ENCODE peak calls at places on chromosomes 7 and 10, in six cellular contexts. One of them, this sample, is unnamed.

GRCh38 chr7:157787275-157787701 is 450.5 kb downstream of the DNAJB6 start:
- DNase-seq in psoas muscle: no peak
- DNase-seq in stimulated activated CD4-positive, alpha-beta T cell treated with anti-CD3 and anti-CD28 coated beads, Interleukin-4, amount 100 ng/mL, for 4 hours: no peak
- DNase-seq in nucleus accumbens: no peak
- DNase-seq in lower lobe of right lung: no peak
- DNase-seq in BE2C: no peak
- DNase-seq in this sample: no peak

GRCh38 chr7:28354601-28355062 is 57.7 kb upstream of the CREB5 start:
- DNase-seq in psoas muscle: no peak
- DNase-seq in stimulated activated CD4-positive, alpha-beta T cell treated with anti-CD3 and anti-CD28 coated beads, Interleukin-4, amount 100 ng/mL, for 4 hours: no peak
- DNase-seq in nucleus accumbens: no peak
- DNase-seq in lower lobe of right lung: no peak
- DNase-seq in BE2C: peak
- DNase-seq in this sample: no peak

GRCh38 chr10:65313406-65313805 is 1612.4 kb upstream of the LRRTM3 start:
- DNase-seq in psoas muscle: no peak
- DNase-seq in stimulated activated CD4-positive, alpha-beta T cell treated with anti-CD3 and anti-CD28 coated beads, Interleukin-4, amount 100 ng/mL, for 4 hours: no peak
- DNase-seq in nucleus accumbens: no peak
- DNase-seq in lower lobe of right lung: no peak
- DNase-seq in BE2C: no peak
- DNase-seq in this sample: no peak

GRCh38 chr10:131577786-131578471 is 266.4 kb upstream of the TCERG1L start:
- DNase-seq in psoas muscle: no peak
- DNase-seq in stimulated activated CD4-positive, alpha-beta T cell treated with anti-CD3 and anti-CD28 coated beads, Interleukin-4, amount 100 ng/mL, for 4 hours: no peak
- DNase-seq in nucleus accumbens: no peak
- DNase-seq in lower lobe of right lung: no peak
- DNase-seq in BE2C: no peak
- DNase-seq in this sample: no peak

GRCh38 chr10:49612513-49613159 is 1.2 kb upstream of the CHAT start:
- DNase-seq in psoas muscle: no peak
- DNase-seq in stimulated activated CD4-positive, alpha-beta T cell treated with anti-CD3 and anti-CD28 coated beads, Interleukin-4, amount 100 ng/mL, for 4 hours: no peak
- DNase-seq in nucleus accumbens: no peak
- DNase-seq in lower lobe of right lung: no peak
- DNase-seq in BE2C: no peak
- DNase-seq in this sample: no peak

GRCh38 chr7:151851160-151851751 is 25.7 kb downstream of the PRKAG2 start:
- DNase-seq in psoas muscle: no peak
- DNase-seq in stimulated activated CD4-positive, alpha-beta T cell treated with anti-CD3 and anti-CD28 coated beads, Interleukin-4, amount 100 ng/mL, for 4 hours: peak
- DNase-seq in nucleus accumbens: no peak
- DNase-seq in lower lobe of right lung: peak
- DNase-seq in BE2C: no peak
- DNase-seq in this sample: no peak

GRCh38 chr10:804191-804781 is 114.8 kb upstream of the DIP2C start:
- DNase-seq in psoas muscle: no peak
- DNase-seq in stimulated activated CD4-positive, alpha-beta T cell treated with anti-CD3 and anti-CD28 coated beads, Interleukin-4, amount 100 ng/mL, for 4 hours: no peak
- DNase-seq in nucleus accumbens: no peak
- DNase-seq in lower lobe of right lung: peak
- DNase-seq in BE2C: no peak
- DNase-seq in this sample: no peak

GRCh38 chr7:135709508-135709907 is 18.5 kb downstream of the SLC13A4 start:
- DNase-seq in psoas muscle: no peak
- DNase-seq in stimulated activated CD4-positive, alpha-beta T cell treated with anti-CD3 and anti-CD28 coated beads, Interleukin-4, amount 100 ng/mL, for 4 hours: no peak
- DNase-seq in nucleus accumbens: no peak
- DNase-seq in lower lobe of right lung: no peak
- DNase-seq in BE2C: no peak
- DNase-seq in this sample: no peak

GRCh38 chr7:110607050-110607862 is 483.7 kb upstream of the LRRN3 start:
- DNase-seq in psoas muscle: no peak
- DNase-seq in stimulated activated CD4-positive, alpha-beta T cell treated with anti-CD3 and anti-CD28 coated beads, Interleukin-4, amount 100 ng/mL, for 4 hours: no peak
- DNase-seq in nucleus accumbens: no peak
- DNase-seq in lower lobe of right lung: no peak
- DNase-seq in BE2C: no peak
- DNase-seq in this sample: no peak

GRCh38 chr7:12124028-12124427 is 87.1 kb upstream of the TMEM106B start:
- DNase-seq in psoas muscle: no peak
- DNase-seq in stimulated activated CD4-positive, alpha-beta T cell treated with anti-CD3 and anti-CD28 coated beads, Interleukin-4, amount 100 ng/mL, for 4 hours: no peak
- DNase-seq in nucleus accumbens: no peak
- DNase-seq in lower lobe of right lung: no peak
- DNase-seq in BE2C: no peak
- DNase-seq in this sample: no peak

GRCh38 chr7:18590744-18591340 is 95.3 kb downstream of the HDAC9 start:
- DNase-seq in psoas muscle: no peak
- DNase-seq in stimulated activated CD4-positive, alpha-beta T cell treated with anti-CD3 and anti-CD28 coated beads, Interleukin-4, amount 100 ng/mL, for 4 hours: no peak
- DNase-seq in nucleus accumbens: no peak
- DNase-seq in lower lobe of right lung: no peak
- DNase-seq in BE2C: no peak
- DNase-seq in this sample: peak

GRCh38 chr7:92634924-92635519 is 44.8 kb upstream of the FAM133B start:
- DNase-seq in psoas muscle: no peak
- DNase-seq in stimulated activated CD4-positive, alpha-beta T cell treated with anti-CD3 and anti-CD28 coated beads, Interleukin-4, amount 100 ng/mL, for 4 hours: no peak
- DNase-seq in nucleus accumbens: no peak
- DNase-seq in lower lobe of right lung: no peak
- DNase-seq in BE2C: no peak
- DNase-seq in this sample: no peak

GRCh38 chr10:66322261-66322660 is 603.6 kb upstream of the LRRTM3 start:
- DNase-seq in psoas muscle: no peak
- DNase-seq in stimulated activated CD4-positive, alpha-beta T cell treated with anti-CD3 and anti-CD28 coated beads, Interleukin-4, amount 100 ng/mL, for 4 hours: no peak
- DNase-seq in nucleus accumbens: no peak
- DNase-seq in lower lobe of right lung: no peak
- DNase-seq in BE2C: no peak
- DNase-seq in this sample: no peak

GRCh38 chr10:70328987-70329386 is 45.2 kb upstream of the NPFFR1 start:
- DNase-seq in psoas muscle: no peak
- DNase-seq in stimulated activated CD4-positive, alpha-beta T cell treated with anti-CD3 and anti-CD28 coated beads, Interleukin-4, amount 100 ng/mL, for 4 hours: no peak
- DNase-seq in nucleus accumbens: no peak
- DNase-seq in lower lobe of right lung: no peak
- DNase-seq in BE2C: no peak
- DNase-seq in this sample: peak

GRCh38 chr10:96598841-96599240 is 12.0 kb upstream of the TM9SF3 start:
- DNase-seq in psoas muscle: no peak
- DNase-seq in stimulated activated CD4-positive, alpha-beta T cell treated with anti-CD3 and anti-CD28 coated beads, Interleukin-4, amount 100 ng/mL, for 4 hours: no peak
- DNase-seq in nucleus accumbens: no peak
- DNase-seq in lower lobe of right lung: no peak
- DNase-seq in BE2C: no peak
- DNase-seq in this sample: no peak

GRCh38 chr7:43766564-43766963 is 8.1 kb downstream of the BLVRA start:
- DNase-seq in psoas muscle: no peak
- DNase-seq in stimulated activated CD4-positive, alpha-beta T cell treated with anti-CD3 and anti-CD28 coated beads, Interleukin-4, amount 100 ng/mL, for 4 hours: no peak
- DNase-seq in nucleus accumbens: no peak
- DNase-seq in lower lobe of right lung: no peak
- DNase-seq in BE2C: no peak
- DNase-seq in this sample: no peak

GRCh38 chr10:54133201-54133600 is 667.8 kb downstream of the PCDH15 start:
- DNase-seq in psoas muscle: no peak
- DNase-seq in stimulated activated CD4-positive, alpha-beta T cell treated with anti-CD3 and anti-CD28 coated beads, Interleukin-4, amount 100 ng/mL, for 4 hours: no peak
- DNase-seq in nucleus accumbens: no peak
- DNase-seq in lower lobe of right lung: no peak
- DNase-seq in BE2C: no peak
- DNase-seq in this sample: no peak

GRCh38 chr10:89002234-89002978 is 11.8 kb downstream of the FAS start:
- DNase-seq in psoas muscle: no peak
- DNase-seq in stimulated activated CD4-positive, alpha-beta T cell treated with anti-CD3 and anti-CD28 coated beads, Interleukin-4, amount 100 ng/mL, for 4 hours: no peak
- DNase-seq in nucleus accumbens: no peak
- DNase-seq in lower lobe of right lung: no peak
- DNase-seq in BE2C: no peak
- DNase-seq in this sample: no peak

GRCh38 chr10:49558194-49558593 is 19.3 kb upstream of the ERCC6 start:
- DNase-seq in psoas muscle: no peak
- DNase-seq in stimulated activated CD4-positive, alpha-beta T cell treated with anti-CD3 and anti-CD28 coated beads, Interleukin-4, amount 100 ng/mL, for 4 hours: no peak
- DNase-seq in nucleus accumbens: no peak
- DNase-seq in lower lobe of right lung: no peak
- DNase-seq in BE2C: no peak
- DNase-seq in this sample: no peak

GRCh38 chr7:85074-85945 is 107.1 kb upstream of the FAM20C start:
- DNase-seq in psoas muscle: no peak
- DNase-seq in stimulated activated CD4-positive, alpha-beta T cell treated with anti-CD3 and anti-CD28 coated beads, Interleukin-4, amount 100 ng/mL, for 4 hours: no peak
- DNase-seq in nucleus accumbens: no peak
- DNase-seq in lower lobe of right lung: no peak
- DNase-seq in BE2C: no peak
- DNase-seq in this sample: no peak

GRCh38 chr7:15854841-15855576 is 168.5 kb upstream of the MEOX2 start:
- DNase-seq in psoas muscle: no peak
- DNase-seq in stimulated activated CD4-positive, alpha-beta T cell treated with anti-CD3 and anti-CD28 coated beads, Interleukin-4, amount 100 ng/mL, for 4 hours: no peak
- DNase-seq in nucleus accumbens: no peak
- DNase-seq in lower lobe of right lung: no peak
- DNase-seq in BE2C: no peak
- DNase-seq in this sample: no peak

GRCh38 chr10:22832198-22832597 is 95.7 kb upstream of the ARMC3 start:
- DNase-seq in psoas muscle: no peak
- DNase-seq in stimulated activated CD4-positive, alpha-beta T cell treated with anti-CD3 and anti-CD28 coated beads, Interleukin-4, amount 100 ng/mL, for 4 hours: no peak
- DNase-seq in nucleus accumbens: no peak
- DNase-seq in lower lobe of right lung: no peak
- DNase-seq in BE2C: no peak
- DNase-seq in this sample: no peak

GRCh38 chr7:18900236-18900635 is 217.2 kb downstream of the TWIST1 start:
- DNase-seq in psoas muscle: no peak
- DNase-seq in stimulated activated CD4-positive, alpha-beta T cell treated with anti-CD3 and anti-CD28 coated beads, Interleukin-4, amount 100 ng/mL, for 4 hours: no peak
- DNase-seq in nucleus accumbens: no peak
- DNase-seq in lower lobe of right lung: no peak
- DNase-seq in BE2C: no peak
- DNase-seq in this sample: peak

GRCh38 chr7:47538846-47539311 is 43.0 kb downstream of the TNS3 start:
- DNase-seq in psoas muscle: no peak
- DNase-seq in stimulated activated CD4-positive, alpha-beta T cell treated with anti-CD3 and anti-CD28 coated beads, Interleukin-4, amount 100 ng/mL, for 4 hours: no peak
- DNase-seq in nucleus accumbens: no peak
- DNase-seq in lower lobe of right lung: no peak
- DNase-seq in BE2C: no peak
- DNase-seq in this sample: no peak

GRCh38 chr10:49410365-49411074 is 14.6 kb upstream of the DRGX start:
- DNase-seq in psoas muscle: no peak
- DNase-seq in stimulated activated CD4-positive, alpha-beta T cell treated with anti-CD3 and anti-CD28 coated beads, Interleukin-4, amount 100 ng/mL, for 4 hours: no peak
- DNase-seq in nucleus accumbens: no peak
- DNase-seq in lower lobe of right lung: no peak
- DNase-seq in BE2C: no peak
- DNase-seq in this sample: peak

GRCh38 chr10:51955696-51956095 is 256.3 kb upstream of the CSTF2T start:
- DNase-seq in psoas muscle: no peak
- DNase-seq in stimulated activated CD4-positive, alpha-beta T cell treated with anti-CD3 and anti-CD28 coated beads, Interleukin-4, amount 100 ng/mL, for 4 hours: no peak
- DNase-seq in nucleus accumbens: no peak
- DNase-seq in lower lobe of right lung: no peak
- DNase-seq in BE2C: no peak
- DNase-seq in this sample: no peak